ENCODE peak calls at places on chromosomes 1 and 21, in four cellular contexts. E is SK-N-SH, R is HepG2, Q is GM12878. B is an unnamed sample.
A peak's percentile ranks its signal among the peaks of the same experiment; 100 is the strongest.

GRCh38 chr1:64183985-64184440 is 19.4 kb upstream of the UBE2U start:
- DNase-seq in E (no peak), Q (no peak), R (no peak), B (no peak)

GRCh38 chr1:228000416-228000815 is 6.4 kb upstream of the WNT3A start:
- DNase-seq in E (no peak), R (no peak), Q (no peak), B (no peak)

GRCh38 chr1:112673589-112674439 is 645 bp upstream of the MOV10 start:
- DNase-seq in Q (no peak), E (peak; percentile 47), R (peak; percentile 52), B (peak; percentile 45)

GRCh38 chr21:34980423-34981115 is 68.5 kb downstream of the RUNX1 start:
- DNase-seq in E (no peak), R (no peak), Q (no peak), B (no peak)

GRCh38 chr21:34569381-34569979 is 45.4 kb downstream of the RCAN1 start:
- DNase-seq in R (no peak), E (no peak), Q (no peak), B (no peak)

GRCh38 chr1:924619-925323 is 1.0 kb downstream of the SAMD11 start:
- DNase-seq in E (peak; percentile 74), R (no peak), Q (no peak), B (peak; percentile 71)

GRCh38 chr1:149888999-149889289 is 10.4 kb upstream of the BOLA1 start:
- DNase-seq in R (no peak), Q (no peak), E (no peak), B (no peak)

GRCh38 chr1:163273766-163274441 is 47.9 kb upstream of the NUF2 start:
- DNase-seq in Q (no peak), E (no peak), R (no peak), B (no peak)

GRCh38 chr1:147515046-147515869 is 26.0 kb upstream of the BCL9 start:
- DNase-seq in E (no peak), R (peak; percentile 87), Q (no peak), B (peak; percentile 72)

GRCh38 chr21:26490771-26491170 is 82.3 kb downstream of the CYYR1 start:
- DNase-seq in E (no peak), R (no peak), Q (no peak), B (no peak)

GRCh38 chr1:53277326-53277725 is 39.0 kb upstream of the MAGOH start:
- DNase-seq in E (no peak), R (no peak), Q (no peak), B (no peak)

GRCh38 chr1:183131166-183131565 is 54.9 kb upstream of the LAMC2 start:
- DNase-seq in R (no peak), Q (no peak), E (no peak), B (no peak)

GRCh38 chr1:150551784-150552691 is 2.8 kb downstream of the ADAMTSL4 start:
- DNase-seq in E (no peak), Q (no peak), R (peak; percentile 91), B (no peak)

GRCh38 chr1:6414443-6414844 is 5.3 kb downstream of the HES2 start:
- DNase-seq in Q (peak; percentile 39), E (peak; percentile 87), R (peak; percentile 49), B (peak; percentile 53)

GRCh38 chr1:19400875-19401854 is 84.2 kb downstream of the CAPZB start:
- DNase-seq in Q (no peak), R (no peak), E (no peak), B (no peak)

GRCh38 chr1:167447521-167448136 is 70.7 kb downstream of the CD247 start:
- DNase-seq in Q (no peak), E (no peak), R (no peak), B (peak; percentile 24)

GRCh38 chr21:33196956-33197374 is 32.8 kb upstream of the IFNAR2 start:
- DNase-seq in E (peak; percentile 57), Q (no peak), R (peak; percentile 60), B (peak; percentile 67)

GRCh38 chr1:98903261-98903660 is 101.4 kb downstream of the PLPPR5 start:
- DNase-seq in Q (no peak), E (no peak), R (no peak), B (peak; percentile 9)

GRCh38 chr1:217431395-217431794 is 199.5 kb downstream of the GPATCH2 start:
- DNase-seq in E (no peak), R (no peak), Q (no peak), B (no peak)

GRCh38 chr1:33455537-33456301 is 16.7 kb upstream of the ZSCAN20 start:
- DNase-seq in Q (no peak), R (peak; percentile 26), E (peak; percentile 66), B (peak; percentile 69)

GRCh38 chr21:34881894-34882371 is 167.2 kb downstream of the RUNX1 start:
- DNase-seq in R (no peak), Q (no peak), E (no peak), B (peak; percentile 57)

GRCh38 chr1:234244482-234244881 is 128.8 kb upstream of the COA6 start:
- DNase-seq in E (no peak), R (no peak), Q (peak; percentile 40), B (no peak)

DNA sequence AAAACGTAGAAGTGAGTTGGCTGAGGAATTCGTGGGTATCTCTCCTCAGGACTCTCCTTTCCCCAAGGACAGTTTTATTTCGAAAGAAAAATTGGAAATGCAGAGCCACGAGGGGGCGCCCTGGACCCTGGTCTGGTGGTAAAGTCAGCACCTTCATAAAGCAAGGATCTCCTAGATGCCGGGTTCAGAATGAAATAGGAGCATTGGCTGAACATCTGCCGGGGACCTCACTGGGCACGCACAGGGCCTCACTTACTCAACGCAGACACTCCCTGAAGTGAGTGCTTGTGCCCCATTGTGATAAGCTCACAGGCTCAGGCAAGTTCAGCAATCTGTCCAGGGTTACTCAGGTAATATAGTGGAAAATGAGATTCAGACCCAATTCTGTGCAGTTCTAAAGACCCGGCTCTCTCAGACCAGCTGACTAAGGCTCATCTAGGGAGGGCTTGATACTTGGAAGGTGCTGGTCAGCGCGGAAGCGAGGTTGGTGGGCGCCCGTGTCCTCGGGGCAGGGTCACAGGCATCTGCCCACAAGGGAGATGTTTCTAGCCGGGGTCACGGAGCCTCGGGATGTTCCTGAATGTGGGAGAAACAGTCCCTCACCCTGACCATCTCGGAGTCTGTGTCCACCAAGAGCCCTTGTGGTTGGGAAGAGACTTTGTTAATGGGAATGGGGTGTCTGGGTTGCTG is 55.7 kb upstream of the ETV3 start:
- DNase-seq in Q (no peak), E (peak; percentile 64), R (peak; percentile 47), B (peak; percentile 66)
- TF ChIP-seq PBX3 in Q (no peak), E (no peak), R (no peak), B (no peak)

DNA sequence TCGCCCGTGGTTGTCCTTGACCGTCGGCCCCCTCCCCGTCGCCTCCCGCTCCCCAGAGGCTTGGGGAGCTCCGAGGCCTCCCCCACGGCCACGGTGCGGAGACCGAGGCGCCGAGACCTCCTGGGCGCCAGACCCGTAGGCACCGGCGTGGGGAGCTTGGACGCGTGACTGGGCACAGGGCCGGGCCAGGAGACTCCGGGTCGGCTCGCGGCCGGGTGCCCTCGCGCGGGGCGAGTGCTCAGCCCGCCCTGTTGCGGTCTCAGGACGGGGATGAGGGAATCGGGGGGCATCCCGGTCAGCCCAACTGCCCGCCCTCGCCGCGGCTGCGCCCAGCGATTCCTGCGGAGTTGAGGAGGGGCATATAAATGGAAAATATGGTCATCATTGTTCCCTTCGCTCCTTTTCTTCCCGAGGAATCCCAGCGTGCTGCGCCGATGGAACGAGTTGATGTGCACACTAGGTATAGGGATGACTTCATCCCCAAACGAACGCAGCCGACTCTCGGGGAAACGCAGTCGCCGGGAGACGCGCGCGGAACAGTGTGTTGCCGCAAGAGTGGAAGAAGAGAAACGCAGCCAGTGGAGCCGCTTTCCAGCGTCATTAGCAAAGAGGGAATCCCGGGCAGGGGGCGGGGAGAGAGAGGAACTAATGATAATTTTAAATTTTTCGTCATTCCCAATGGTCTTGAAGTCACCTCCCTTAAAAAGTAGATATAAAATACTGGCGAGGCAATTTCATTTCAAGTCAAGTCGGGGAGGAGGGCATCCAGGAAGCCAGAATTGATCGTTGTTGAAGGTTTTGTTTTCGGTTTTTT is 747 bp upstream of the ENAH start:
- DNase-seq in R (peak; percentile 45), Q (no peak), E (no peak), B (peak; percentile 75)
- TF ChIP-seq CTCF in R (no peak), Q (no peak), E (no peak), B (no peak)

GRCh38 chr21:42845296-42845965 is 33.9 kb downstream of the WDR4 start:
- DNase-seq in E (peak; percentile 5), R (no peak), Q (no peak), B (no peak)
- TF ChIP-seq PBX3 in E (no peak), R (no peak), Q (no peak), B (no peak)

DNA sequence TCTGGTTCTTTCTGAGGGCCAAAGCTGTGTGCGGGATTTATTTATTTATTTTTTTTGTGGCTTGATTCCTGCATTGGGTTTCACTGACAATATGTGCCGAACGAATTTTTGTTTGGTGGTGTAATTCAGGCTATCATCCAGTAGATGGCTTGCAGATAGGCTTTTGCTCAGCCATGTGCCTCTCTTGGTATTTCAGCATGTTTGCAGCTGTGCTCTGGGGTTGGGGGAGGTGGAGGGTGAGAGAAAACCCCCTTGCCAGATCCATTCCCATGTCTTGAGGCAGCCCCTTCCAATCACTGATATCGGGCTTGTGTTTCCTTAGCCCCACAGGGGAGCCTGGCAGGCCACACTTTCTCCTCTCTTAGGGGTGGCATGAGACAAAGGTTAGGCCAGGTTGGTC is 302.4 kb downstream of the PTGER3 start:
- DNase-seq in R (peak; percentile 14), E (no peak), Q (no peak), B (no peak)
- TF ChIP-seq CTCF in R (peak; percentile 35), E (peak; percentile 53), Q (peak; percentile 29), B (no peak)

GRCh38 chr1:229217716-229218115 is 53.2 kb upstream of the RAB4A start:
- DNase-seq in Q (no peak), R (peak; percentile 44), E (no peak), B (peak; percentile 68)
- TF ChIP-seq PBX3 in Q (no peak), R (no peak), E (no peak), B (no peak)

DNA sequence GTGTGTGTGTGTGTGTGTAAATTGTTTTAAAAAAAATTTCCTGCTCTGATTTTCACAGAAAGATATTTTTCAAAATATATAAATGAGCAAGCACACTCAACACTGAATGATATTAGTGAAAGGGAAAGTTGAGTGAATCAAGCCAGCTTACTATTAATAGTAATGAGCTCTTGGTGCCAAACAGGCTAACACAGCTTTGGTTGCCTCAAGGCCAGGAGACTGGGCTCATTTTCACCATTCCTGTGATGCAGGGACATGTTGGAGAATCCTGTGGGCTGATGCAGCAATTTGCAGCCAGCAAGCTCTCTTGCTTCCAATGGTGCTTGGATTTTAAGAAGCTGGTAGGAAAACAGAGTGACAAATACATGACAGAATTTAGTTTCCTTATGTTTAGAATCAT is 30.2 kb downstream of the PLA2G4A start:
- DNase-seq in Q (no peak), R (no peak), E (no peak), B (no peak)
- TF ChIP-seq CTCF in Q (no peak), R (no peak), E (no peak), B (no peak)

DNA sequence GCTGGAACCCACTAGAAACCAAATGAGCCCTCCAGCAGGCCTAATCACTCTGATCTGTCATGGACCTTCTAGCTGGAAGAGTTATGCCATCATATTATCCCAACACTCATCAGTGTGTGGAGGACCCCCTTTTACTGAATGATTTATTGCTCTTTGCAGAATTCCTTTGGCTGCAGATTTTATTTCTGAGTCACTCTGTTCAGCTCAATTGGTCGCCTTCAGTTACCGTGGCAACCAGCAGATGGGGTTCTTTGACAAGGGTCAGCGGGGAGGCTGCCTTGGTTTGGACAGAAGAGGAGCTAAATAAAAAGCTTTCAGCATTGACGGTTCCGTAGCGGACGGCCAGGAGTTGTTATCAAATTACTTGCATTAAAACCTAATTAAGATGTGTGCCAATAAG is 220.1 kb downstream of the SDCCAG8 start:
- DNase-seq in R (no peak), E (no peak), Q (no peak), B (peak; percentile 19)
- TF ChIP-seq PBX3 in R (no peak), E (peak; percentile 46), Q (no peak), B (no peak)

B was measured in A549.